ENCODE peak calls at places on chromosomes 6 and 20, in ten cellular contexts. One of them, this sample, is unnamed.

GRCh38 chr20:44572551-44573500 is 9.6 kb upstream of the PKIG start:
- DNase-seq in GM23338: no peak
- DNase-seq in Right ventricle myocardium superior: peak
- DNase-seq in mucosa of gallbladder: peak
- DNase-seq in amniotic stem cell: peak
- DNase-seq in AG04449: peak
- DNase-seq in Panc1: peak
- DNase-seq in NCI-H2081: no peak
- DNase-seq in Ammon's horn: peak
- DNase-seq in NCI-H1105: no peak
- DNase-seq in this sample: peak

GRCh38 chr6:117399924-117400323 is 25.8 kb downstream of the ROS1 start:
- DNase-seq in GM23338: peak
- DNase-seq in Right ventricle myocardium superior: no peak
- DNase-seq in mucosa of gallbladder: no peak
- DNase-seq in amniotic stem cell: no peak
- DNase-seq in AG04449: no peak
- DNase-seq in Panc1: no peak
- DNase-seq in NCI-H2081: no peak
- DNase-seq in Ammon's horn: no peak
- DNase-seq in NCI-H1105: no peak
- DNase-seq in this sample: peak

GRCh38 chr6:27019651-27020552 is 227.6 kb upstream of the PRSS16 start:
- DNase-seq in GM23338: peak
- DNase-seq in Right ventricle myocardium superior: peak
- DNase-seq in mucosa of gallbladder: peak
- DNase-seq in amniotic stem cell: peak
- DNase-seq in AG04449: peak
- DNase-seq in Panc1: peak
- DNase-seq in NCI-H2081: peak
- DNase-seq in Ammon's horn: peak
- DNase-seq in NCI-H1105: peak
- DNase-seq in this sample: peak

GRCh38 chr6:100633096-100633766 is 168.5 kb upstream of the SIM1 start:
- DNase-seq in GM23338: no peak
- DNase-seq in Right ventricle myocardium superior: no peak
- DNase-seq in mucosa of gallbladder: no peak
- DNase-seq in amniotic stem cell: peak
- DNase-seq in AG04449: peak
- DNase-seq in Panc1: peak
- DNase-seq in NCI-H2081: no peak
- DNase-seq in Ammon's horn: peak
- DNase-seq in NCI-H1105: no peak
- DNase-seq in this sample: peak

GRCh38 chr6:33192671-33193602 is 670 bp upstream of the COL11A2 start:
- DNase-seq in GM23338: peak
- DNase-seq in Right ventricle myocardium superior: peak
- DNase-seq in mucosa of gallbladder: no peak
- DNase-seq in amniotic stem cell: no peak
- DNase-seq in AG04449: no peak
- DNase-seq in Panc1: no peak
- DNase-seq in NCI-H2081: no peak
- DNase-seq in Ammon's horn: peak
- DNase-seq in NCI-H1105: peak
- DNase-seq in this sample: no peak

GRCh38 chr6:11139051-11139960 is 27.8 kb upstream of the ERVFRD-1 start:
- DNase-seq in GM23338: no peak
- DNase-seq in Right ventricle myocardium superior: no peak
- DNase-seq in mucosa of gallbladder: no peak
- DNase-seq in amniotic stem cell: peak
- DNase-seq in AG04449: no peak
- DNase-seq in Panc1: no peak
- DNase-seq in NCI-H2081: no peak
- DNase-seq in Ammon's horn: no peak
- DNase-seq in NCI-H1105: no peak
- DNase-seq in this sample: no peak

GRCh38 chr6:142544199-142544838 is 242.5 kb downstream of the ADGRG6 start:
- DNase-seq in GM23338: no peak
- DNase-seq in Right ventricle myocardium superior: no peak
- DNase-seq in mucosa of gallbladder: no peak
- DNase-seq in amniotic stem cell: no peak
- DNase-seq in AG04449: no peak
- DNase-seq in Panc1: no peak
- DNase-seq in NCI-H2081: no peak
- DNase-seq in Ammon's horn: no peak
- DNase-seq in NCI-H1105: no peak
- DNase-seq in this sample: no peak

GRCh38 chr6:40417031-40417430 is 170.1 kb downstream of the LRFN2 start:
- DNase-seq in GM23338: no peak
- DNase-seq in Right ventricle myocardium superior: peak
- DNase-seq in mucosa of gallbladder: no peak
- DNase-seq in amniotic stem cell: no peak
- DNase-seq in AG04449: no peak
- DNase-seq in Panc1: no peak
- DNase-seq in NCI-H2081: no peak
- DNase-seq in Ammon's horn: peak
- DNase-seq in NCI-H1105: no peak
- DNase-seq in this sample: no peak

GRCh38 chr6:73461537-73462350 is at the start of gene MTO1:
- DNase-seq in GM23338: peak
- DNase-seq in Right ventricle myocardium superior: peak
- DNase-seq in mucosa of gallbladder: peak
- DNase-seq in amniotic stem cell: peak
- DNase-seq in AG04449: peak
- DNase-seq in Panc1: peak
- DNase-seq in NCI-H2081: peak
- DNase-seq in Ammon's horn: peak
- DNase-seq in NCI-H1105: peak
- DNase-seq in this sample: peak

GRCh38 chr6:20212392-20213111 is at the start of gene MBOAT1:
- DNase-seq in GM23338: peak
- DNase-seq in Right ventricle myocardium superior: peak
- DNase-seq in mucosa of gallbladder: peak
- DNase-seq in amniotic stem cell: peak
- DNase-seq in AG04449: peak
- DNase-seq in Panc1: no peak
- DNase-seq in NCI-H2081: peak
- DNase-seq in Ammon's horn: peak
- DNase-seq in NCI-H1105: peak
- DNase-seq in this sample: peak

GRCh38 chr6:3368701-3369100 is 88.1 kb downstream of the SLC22A23 start:
- DNase-seq in GM23338: no peak
- DNase-seq in Right ventricle myocardium superior: no peak
- DNase-seq in mucosa of gallbladder: no peak
- DNase-seq in amniotic stem cell: no peak
- DNase-seq in AG04449: no peak
- DNase-seq in Panc1: no peak
- DNase-seq in NCI-H2081: no peak
- DNase-seq in Ammon's horn: no peak
- DNase-seq in NCI-H1105: no peak
- DNase-seq in this sample: no peak

This sample was measured in A673.